ENCODE peak calls at places on chromosomes 7 and 10, in seven cellular contexts. One of them, this sample, is unnamed.

GRCh38 chr10:63628526-63629362 is 107.5 kb downstream of the REEP3 start:
- DNase-seq in HTR-8/SVneo: no peak
- DNase-seq in NCI-H1417: peak
- DNase-seq in kidney tubule cell: peak
- DNase-seq in GF-D8: peak
- DNase-seq in heart right ventricle: peak
- DNase-seq in pons: peak
- DNase-seq in this sample: peak

GRCh38 chr10:95392711-95393164 is 101.9 kb upstream of the PDLIM1 start:
- DNase-seq in HTR-8/SVneo: no peak
- DNase-seq in NCI-H1417: no peak
- DNase-seq in kidney tubule cell: no peak
- DNase-seq in GF-D8: no peak
- DNase-seq in heart right ventricle: no peak
- DNase-seq in pons: no peak
- DNase-seq in this sample: no peak

GRCh38 chr10:108791794-108792474 is 1131.4 kb downstream of the XPNPEP1 start:
- DNase-seq in HTR-8/SVneo: no peak
- DNase-seq in NCI-H1417: no peak
- DNase-seq in kidney tubule cell: no peak
- DNase-seq in GF-D8: no peak
- DNase-seq in heart right ventricle: no peak
- DNase-seq in pons: no peak
- DNase-seq in this sample: no peak

GRCh38 chr7:69367785-69368184 is 230.5 kb upstream of the AUTS2 start:
- DNase-seq in HTR-8/SVneo: no peak
- DNase-seq in NCI-H1417: no peak
- DNase-seq in kidney tubule cell: peak
- DNase-seq in GF-D8: no peak
- DNase-seq in heart right ventricle: no peak
- DNase-seq in pons: no peak
- DNase-seq in this sample: no peak

GRCh38 chr10:127720903-127721302 is 16.1 kb upstream of the FOXI2 start:
- DNase-seq in HTR-8/SVneo: no peak
- DNase-seq in NCI-H1417: no peak
- DNase-seq in kidney tubule cell: no peak
- DNase-seq in GF-D8: no peak
- DNase-seq in heart right ventricle: no peak
- DNase-seq in pons: no peak
- DNase-seq in this sample: no peak

GRCh38 chr7:30702200-30702599 is 19.9 kb upstream of the CRHR2 start:
- DNase-seq in HTR-8/SVneo: no peak
- DNase-seq in NCI-H1417: no peak
- DNase-seq in kidney tubule cell: no peak
- DNase-seq in GF-D8: no peak
- DNase-seq in heart right ventricle: no peak
- DNase-seq in pons: no peak
- DNase-seq in this sample: no peak

GRCh38 chr7:22005151-22005550 is 59.5 kb upstream of the CDCA7L start:
- DNase-seq in HTR-8/SVneo: no peak
- DNase-seq in NCI-H1417: no peak
- DNase-seq in kidney tubule cell: no peak
- DNase-seq in GF-D8: no peak
- DNase-seq in heart right ventricle: no peak
- DNase-seq in pons: no peak
- DNase-seq in this sample: no peak

GRCh38 chr10:122463466-122464157 is 2.3 kb downstream of the HTRA1 start:
- DNase-seq in HTR-8/SVneo: no peak
- DNase-seq in NCI-H1417: no peak
- DNase-seq in kidney tubule cell: no peak
- DNase-seq in GF-D8: no peak
- DNase-seq in heart right ventricle: no peak
- DNase-seq in pons: no peak
- DNase-seq in this sample: no peak

GRCh38 chr7:913736-914520 is 37.6 kb downstream of the GET4 start:
- DNase-seq in HTR-8/SVneo: no peak
- DNase-seq in NCI-H1417: no peak
- DNase-seq in kidney tubule cell: peak
- DNase-seq in GF-D8: no peak
- DNase-seq in heart right ventricle: no peak
- DNase-seq in pons: peak
- DNase-seq in this sample: no peak

GRCh38 chr10:71752391-71753090 is 20.8 kb downstream of the VSIR start:
- DNase-seq in HTR-8/SVneo: no peak
- DNase-seq in NCI-H1417: no peak
- DNase-seq in kidney tubule cell: peak
- DNase-seq in GF-D8: peak
- DNase-seq in heart right ventricle: no peak
- DNase-seq in pons: no peak
- DNase-seq in this sample: no peak

GRCh38 chr7:151003572-151003971 is 12.8 kb downstream of the NOS3 start:
- DNase-seq in HTR-8/SVneo: no peak
- DNase-seq in NCI-H1417: peak
- DNase-seq in kidney tubule cell: no peak
- DNase-seq in GF-D8: no peak
- DNase-seq in heart right ventricle: no peak
- DNase-seq in pons: no peak
- DNase-seq in this sample: no peak

GRCh38 chr7:64947252-64948000 is 43.4 kb downstream of the ZNF117 start:
- DNase-seq in HTR-8/SVneo: no peak
- DNase-seq in NCI-H1417: peak
- DNase-seq in kidney tubule cell: no peak
- DNase-seq in GF-D8: no peak
- DNase-seq in heart right ventricle: no peak
- DNase-seq in pons: no peak
- DNase-seq in this sample: no peak

GRCh38 chr7:128869944-128870285 is 7.3 kb downstream of the ATP6V1F start:
- DNase-seq in HTR-8/SVneo: no peak
- DNase-seq in NCI-H1417: no peak
- DNase-seq in kidney tubule cell: no peak
- DNase-seq in GF-D8: no peak
- DNase-seq in heart right ventricle: no peak
- DNase-seq in pons: no peak
- DNase-seq in this sample: no peak

GRCh38 chr10:114876169-114876568 is 54.6 kb downstream of the FHIP2A start:
- DNase-seq in HTR-8/SVneo: no peak
- DNase-seq in NCI-H1417: no peak
- DNase-seq in kidney tubule cell: no peak
- DNase-seq in GF-D8: no peak
- DNase-seq in heart right ventricle: peak
- DNase-seq in pons: no peak
- DNase-seq in this sample: no peak

GRCh38 chr7:79453266-79453557 is 255 bp downstream of the MAGI2 start:
- DNase-seq in HTR-8/SVneo: peak
- DNase-seq in NCI-H1417: no peak
- DNase-seq in kidney tubule cell: peak
- DNase-seq in GF-D8: no peak
- DNase-seq in heart right ventricle: no peak
- DNase-seq in pons: no peak
- DNase-seq in this sample: no peak

GRCh38 chr10:8360814-8361509 is 306.5 kb downstream of the GATA3 start:
- DNase-seq in HTR-8/SVneo: no peak
- DNase-seq in NCI-H1417: no peak
- DNase-seq in kidney tubule cell: no peak
- DNase-seq in GF-D8: no peak
- DNase-seq in heart right ventricle: no peak
- DNase-seq in pons: no peak
- DNase-seq in this sample: no peak

GRCh38 chr10:21953585-21954057 is 49.9 kb downstream of the DNAJC1 start:
- DNase-seq in HTR-8/SVneo: peak
- DNase-seq in NCI-H1417: peak
- DNase-seq in kidney tubule cell: peak
- DNase-seq in GF-D8: peak
- DNase-seq in heart right ventricle: no peak
- DNase-seq in pons: peak
- DNase-seq in this sample: no peak

GRCh38 chr10:130559213-130559944 is 423.2 kb downstream of the GLRX3 start:
- DNase-seq in HTR-8/SVneo: no peak
- DNase-seq in NCI-H1417: peak
- DNase-seq in kidney tubule cell: no peak
- DNase-seq in GF-D8: no peak
- DNase-seq in heart right ventricle: no peak
- DNase-seq in pons: no peak
- DNase-seq in this sample: no peak

GRCh38 chr10:44724415-44725174 is 186.5 kb upstream of the TMEM72 start:
- DNase-seq in HTR-8/SVneo: peak
- DNase-seq in NCI-H1417: no peak
- DNase-seq in kidney tubule cell: peak
- DNase-seq in GF-D8: no peak
- DNase-seq in heart right ventricle: no peak
- DNase-seq in pons: peak
- DNase-seq in this sample: no peak

GRCh38 chr7:79785556-79785955 is 332.1 kb upstream of the MAGI2 start:
- DNase-seq in HTR-8/SVneo: no peak
- DNase-seq in NCI-H1417: no peak
- DNase-seq in kidney tubule cell: no peak
- DNase-seq in GF-D8: no peak
- DNase-seq in heart right ventricle: no peak
- DNase-seq in pons: no peak
- DNase-seq in this sample: no peak

GRCh38 chr7:114825423-114825951 is 96.4 kb upstream of the MDFIC start:
- DNase-seq in HTR-8/SVneo: no peak
- DNase-seq in NCI-H1417: no peak
- DNase-seq in kidney tubule cell: no peak
- DNase-seq in GF-D8: no peak
- DNase-seq in heart right ventricle: no peak
- DNase-seq in pons: no peak
- DNase-seq in this sample: no peak

GRCh38 chr7:29345590-29345989 is 151.0 kb downstream of the CHN2 start:
- DNase-seq in HTR-8/SVneo: no peak
- DNase-seq in NCI-H1417: peak
- DNase-seq in kidney tubule cell: peak
- DNase-seq in GF-D8: no peak
- DNase-seq in heart right ventricle: peak
- DNase-seq in pons: peak
- DNase-seq in this sample: peak

GRCh38 chr10:188546-188945 is 53.3 kb downstream of the ZMYND11 start:
- DNase-seq in HTR-8/SVneo: no peak
- DNase-seq in NCI-H1417: no peak
- DNase-seq in kidney tubule cell: no peak
- DNase-seq in GF-D8: no peak
- DNase-seq in heart right ventricle: no peak
- DNase-seq in pons: no peak
- DNase-seq in this sample: no peak

GRCh38 chr7:26627871-26628270 is 236.5 kb downstream of the SKAP2 start:
- DNase-seq in HTR-8/SVneo: no peak
- DNase-seq in NCI-H1417: peak
- DNase-seq in kidney tubule cell: no peak
- DNase-seq in GF-D8: no peak
- DNase-seq in heart right ventricle: no peak
- DNase-seq in pons: no peak
- DNase-seq in this sample: no peak

GRCh38 chr10:12534824-12535223 is 185.5 kb downstream of the CAMK1D start:
- DNase-seq in HTR-8/SVneo: no peak
- DNase-seq in NCI-H1417: no peak
- DNase-seq in kidney tubule cell: peak
- DNase-seq in GF-D8: no peak
- DNase-seq in heart right ventricle: no peak
- DNase-seq in pons: no peak
- DNase-seq in this sample: no peak

GRCh38 chr7:128932862-128933821 is 4.6 kb upstream of the IRF5 start:
- DNase-seq in HTR-8/SVneo: no peak
- DNase-seq in NCI-H1417: no peak
- DNase-seq in kidney tubule cell: peak
- DNase-seq in GF-D8: no peak
- DNase-seq in heart right ventricle: no peak
- DNase-seq in pons: peak
- DNase-seq in this sample: peak

GRCh38 chr7:32513205-32513604 is 17.9 kb downstream of the AVL9 start:
- DNase-seq in HTR-8/SVneo: no peak
- DNase-seq in NCI-H1417: no peak
- DNase-seq in kidney tubule cell: no peak
- DNase-seq in GF-D8: no peak
- DNase-seq in heart right ventricle: no peak
- DNase-seq in pons: no peak
- DNase-seq in this sample: no peak

GRCh38 chr7:25851332-25852248 is 300.4 kb upstream of the NFE2L3 start:
- DNase-seq in HTR-8/SVneo: peak
- DNase-seq in NCI-H1417: peak
- DNase-seq in kidney tubule cell: peak
- DNase-seq in GF-D8: peak
- DNase-seq in heart right ventricle: peak
- DNase-seq in pons: peak
- DNase-seq in this sample: peak

GRCh38 chr10:102674566-102674965 is 30.3 kb downstream of the TRIM8 start:
- DNase-seq in HTR-8/SVneo: no peak
- DNase-seq in NCI-H1417: peak
- DNase-seq in kidney tubule cell: no peak
- DNase-seq in GF-D8: no peak
- DNase-seq in heart right ventricle: no peak
- DNase-seq in pons: peak
- DNase-seq in this sample: no peak

GRCh38 chr7:33986951-33987948 is 81.9 kb downstream of the BMPER start:
- DNase-seq in HTR-8/SVneo: peak
- DNase-seq in NCI-H1417: no peak
- DNase-seq in kidney tubule cell: peak
- DNase-seq in GF-D8: no peak
- DNase-seq in heart right ventricle: no peak
- DNase-seq in pons: no peak
- DNase-seq in this sample: no peak

GRCh38 chr7:47525066-47525623 is 56.8 kb downstream of the TNS3 start:
- DNase-seq in HTR-8/SVneo: no peak
- DNase-seq in NCI-H1417: no peak
- DNase-seq in kidney tubule cell: no peak
- DNase-seq in GF-D8: no peak
- DNase-seq in heart right ventricle: no peak
- DNase-seq in pons: no peak
- DNase-seq in this sample: no peak

GRCh38 chr7:100604976-100605911 is 3.1 kb downstream of the PCOLCE start:
- DNase-seq in HTR-8/SVneo: no peak
- DNase-seq in NCI-H1417: no peak
- DNase-seq in kidney tubule cell: peak
- DNase-seq in GF-D8: no peak
- DNase-seq in heart right ventricle: peak
- DNase-seq in pons: no peak
- DNase-seq in this sample: no peak

GRCh38 chr7:8260871-8261707 is 878 bp downstream of the ICA1 start:
- DNase-seq in HTR-8/SVneo: peak
- DNase-seq in NCI-H1417: peak
- DNase-seq in kidney tubule cell: peak
- DNase-seq in GF-D8: no peak
- DNase-seq in heart right ventricle: peak
- DNase-seq in pons: no peak
- DNase-seq in this sample: peak

GRCh38 chr10:107442035-107442505 is 277.6 kb upstream of the SORCS1 start:
- DNase-seq in HTR-8/SVneo: no peak
- DNase-seq in NCI-H1417: no peak
- DNase-seq in kidney tubule cell: peak
- DNase-seq in GF-D8: no peak
- DNase-seq in heart right ventricle: no peak
- DNase-seq in pons: no peak
- DNase-seq in this sample: no peak

GRCh38 chr7:90396420-90396819 is 6.8 kb upstream of the CLDN12 start:
- DNase-seq in HTR-8/SVneo: no peak
- DNase-seq in NCI-H1417: no peak
- DNase-seq in kidney tubule cell: no peak
- DNase-seq in GF-D8: no peak
- DNase-seq in heart right ventricle: no peak
- DNase-seq in pons: no peak
- DNase-seq in this sample: no peak

This sample was measured in GDM1.